ENCODE peak calls at places on chromosome 18, in five cellular contexts. S is activated CD8-positive, alpha-beta memory T cell treated with anti-CD3 and anti-CD28 coated beads for 24 hours; H is ovary; P is posterior vena cava; O is T-helper 1 cell. A is an unnamed sample.

GRCh38 chr18:36850527-36851201 is 21.7 kb downstream of the KIAA1328 start:
- DNase-seq in H (no peak), O (no peak), S (no peak), P (no peak), A (peak)

GRCh38 chr18:63505566-63506335 is 29.0 kb downstream of the SERPINB5 start:
- DNase-seq in O (no peak), S (no peak), H (no peak), P (no peak), A (no peak)

GRCh38 chr18:11980148-11980554 is 1.2 kb upstream of the IMPA2 start:
- DNase-seq in S (no peak), H (no peak), P (no peak), O (no peak), A (no peak)

GRCh38 chr18:24370120-24370519 is 27.5 kb downstream of the OSBPL1A start:
- DNase-seq in S (peak), O (no peak), P (no peak), H (no peak), A (no peak)

GRCh38 chr18:53984021-53984420 is 240.4 kb downstream of the MBD2 start:
- DNase-seq in P (no peak), S (no peak), O (no peak), H (no peak), A (no peak)

GRCh38 chr18:22378672-22379282 is 38.9 kb downstream of the CTAGE1 start:
- DNase-seq in P (no peak), H (no peak), S (no peak), O (no peak), A (peak)

GRCh38 chr18:12608292-12608691 is 49.6 kb downstream of the SPIRE1 start:
- DNase-seq in P (no peak), S (no peak), H (no peak), O (no peak), A (no peak)

GRCh38 chr18:64271264-64271663 is 122.4 kb upstream of the LINC00305 start:
- DNase-seq in O (no peak), P (no peak), S (no peak), H (no peak), A (no peak)

GRCh38 chr18:62323483-62324354 is 1.4 kb upstream of the TNFRSF11A start:
- DNase-seq in P (no peak), H (no peak), O (no peak), S (no peak), A (no peak)

GRCh38 chr18:63238711-63239110 is 80.9 kb downstream of the BCL2 start:
- DNase-seq in P (no peak), H (no peak), S (no peak), O (no peak), A (no peak)

GRCh38 chr18:37317486-37317885 is 248.1 kb downstream of the CELF4 start:
- DNase-seq in S (no peak), P (no peak), O (no peak), H (no peak), A (no peak)

GRCh38 chr18:42437646-42438045 is 482.6 kb downstream of the PIK3C3 start:
- DNase-seq in H (no peak), O (no peak), S (no peak), P (no peak), A (peak)

GRCh38 chr18:28115149-28115550 is 61.8 kb downstream of the CDH2 start:
- DNase-seq in O (no peak), S (no peak), P (no peak), H (no peak), A (no peak)

GRCh38 chr18:7485616-7486015 is 81.5 kb upstream of the PTPRM start:
- DNase-seq in H (no peak), S (no peak), O (no peak), P (no peak), A (no peak)

GRCh38 chr18:65942103-65942502 is 191.3 kb downstream of the CDH7 start:
- DNase-seq in O (no peak), P (no peak), H (no peak), S (no peak), A (no peak)